ENCODE peak calls at places on chromosomes 12 and 14, in seven cellular contexts. R, P, Q, B, X, N and E are unnamed samples.

GRCh38 chr14:31241450-31242114 is 34.0 kb upstream of the HECTD1 start:
- DNase-seq in R (no peak), P (no peak), Q (no peak), B (no peak), X (no peak), N (no peak), E (no peak)

GRCh38 chr14:94113073-94113472 is 2.5 kb downstream of the IFI27 start:
- DNase-seq in R (no peak), P (no peak), Q (no peak), B (no peak), X (no peak), N (no peak), E (peak; percentile 12)

GRCh38 chr12:96343347-96343954 is 56.8 kb downstream of the CDK17 start:
- DNase-seq in R (no peak), P (no peak), Q (no peak), B (no peak), X (no peak), N (no peak), E (no peak)

GRCh38 chr14:23392613-23393012 is 15.5 kb downstream of the MYH6 start:
- DNase-seq in R (no peak), P (no peak), Q (no peak), B (peak; percentile 49), X (no peak), N (no peak), E (no peak)

GRCh38 chr12:3129301-3130052 is 52.3 kb downstream of the TSPAN9 start:
- DNase-seq in R (peak; percentile 16), P (no peak), Q (no peak), B (no peak), X (no peak), N (no peak), E (no peak)

GRCh38 chr12:46108721-46109120 is 118.3 kb upstream of the SCAF11 start:
- DNase-seq in R (no peak), P (no peak), Q (no peak), B (no peak), X (no peak), N (no peak), E (no peak)

GRCh38 chr14:73338551-73338950 is 101.2 kb downstream of the PAPLN start:
- DNase-seq in R (no peak), P (no peak), Q (no peak), B (no peak), X (no peak), N (no peak), E (no peak)

GRCh38 chr12:56243731-56244181 is 13.9 kb downstream of the SLC39A5 start:
- DNase-seq in R (no peak), P (no peak), Q (no peak), B (no peak), X (no peak), N (no peak), E (peak; percentile 50)

GRCh38 chr12:14952295-14952995 is 9.0 kb downstream of the ARHGDIB start:
- DNase-seq in R (peak; percentile 77), P (no peak), Q (no peak), B (no peak), X (peak; percentile 87), N (no peak), E (no peak)

GRCh38 chr12:101474711-101475386 is at the start of gene SPIC:
- DNase-seq in R (no peak), P (no peak), Q (no peak), B (no peak), X (no peak), N (no peak), E (no peak)

GRCh38 chr12:45439039-45439438 is 223.1 kb downstream of the ANO6 start:
- DNase-seq in R (no peak), P (no peak), Q (no peak), B (no peak), X (peak; percentile 8), N (no peak), E (no peak)

GRCh38 chr12:106329231-106329985 is 26.9 kb downstream of the TCP11L2 start:
- DNase-seq in R (no peak), P (no peak), Q (no peak), B (no peak), X (no peak), N (no peak), E (no peak)

GRCh38 chr12:70154960-70155589 is 88.2 kb upstream of the CNOT2 start:
- DNase-seq in R (no peak), P (no peak), Q (no peak), B (no peak), X (peak; percentile 14), N (no peak), E (no peak)

GRCh38 chr12:89346741-89347324 is 5.5 kb downstream of the DUSP6 start:
- DNase-seq in R (no peak), P (no peak), Q (no peak), B (no peak), X (no peak), N (no peak), E (no peak)

GRCh38 chr12:29447285-29447975 is 50.1 kb downstream of the OVCH1 start:
- DNase-seq in R (no peak), P (no peak), Q (no peak), B (no peak), X (no peak), N (no peak), E (no peak)

GRCh38 chr12:29451886-29452285 is 45.6 kb downstream of the OVCH1 start:
- DNase-seq in R (no peak), P (no peak), Q (no peak), B (no peak), X (no peak), N (no peak), E (no peak)

GRCh38 chr12:29448157-29448556 is 49.3 kb downstream of the OVCH1 start:
- DNase-seq in R (no peak), P (no peak), Q (no peak), B (no peak), X (no peak), N (no peak), E (no peak)
- H3K27ac ChIP-seq in R (no peak overlapping the region), P (no peak overlapping the region), Q (no peak overlapping the region), B (no peak overlapping the region), X (no peak overlapping the region), N (no peak overlapping the region), E (no peak overlapping the region)

GRCh38 chr12:75819512-75819911 is 212.1 kb downstream of the PHLDA1 start:
- DNase-seq in R (no peak), P (no peak), Q (no peak), B (no peak), X (no peak), N (no peak), E (no peak)
- H3K4me1 ChIP-seq in R (no peaks in the 10 kb centered on the region), P (peaks cover 7% of the 10 kb centered on the region), Q (peaks cover 2% of the 10 kb centered on the region), B (peaks cover 11% of the 10 kb centered on the region), X (peaks cover 13% of the 10 kb centered on the region), N (no peaks in the 10 kb centered on the region), E (peaks cover 5% of the 10 kb centered on the region)

DNA sequence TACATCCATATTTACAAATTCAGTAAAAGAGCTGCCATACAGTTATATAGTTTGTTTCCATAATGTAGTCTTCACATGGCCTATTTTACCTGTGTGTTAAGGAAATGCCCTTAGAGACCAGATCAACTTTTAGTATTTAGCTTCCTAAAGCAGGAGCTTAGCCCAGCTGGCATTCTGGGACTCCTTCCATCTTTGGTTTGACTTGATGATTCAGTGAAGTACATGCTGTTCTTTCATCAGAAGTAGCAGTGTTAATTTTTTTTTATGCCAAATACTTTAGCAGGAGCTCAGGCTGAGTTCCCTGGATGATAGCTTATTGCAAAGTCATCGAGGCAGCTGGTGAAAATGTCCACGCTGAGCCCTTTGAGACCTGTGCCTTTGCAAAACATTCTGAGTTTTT is 101.0 kb downstream of the FOXG1 start:
- DNase-seq in R (no peak), P (no peak), Q (no peak), B (no peak), X (no peak), N (no peak), E (no peak)
- H3K9me3 ChIP-seq in R (no peaks in the 10 kb centered on the region), P (no peaks in the 10 kb centered on the region), Q (no peaks in the 10 kb centered on the region), B (no peaks in the 10 kb centered on the region), X (no peaks in the 10 kb centered on the region), N (no peaks in the 10 kb centered on the region), E (no peaks in the 10 kb centered on the region)

GRCh38 chr14:103366741-103367140 is 18.5 kb upstream of the MARK3 start:
- DNase-seq in R (no peak), P (no peak), Q (no peak), B (no peak), X (no peak), N (no peak), E (no peak)

GRCh38 chr14:103361868-103362267 is 23.3 kb upstream of the MARK3 start:
- DNase-seq in R (no peak), P (no peak), Q (no peak), B (no peak), X (peak; percentile 83), N (no peak), E (no peak)

GRCh38 chr14:103367995-103368394 is 17.2 kb upstream of the MARK3 start:
- DNase-seq in R (no peak), P (no peak), Q (no peak), B (no peak), X (no peak), N (no peak), E (no peak)

GRCh38 chr14:103360548-103360947 is 24.7 kb upstream of the MARK3 start:
- DNase-seq in R (no peak), P (no peak), Q (no peak), B (no peak), X (no peak), N (no peak), E (no peak)

DNA sequence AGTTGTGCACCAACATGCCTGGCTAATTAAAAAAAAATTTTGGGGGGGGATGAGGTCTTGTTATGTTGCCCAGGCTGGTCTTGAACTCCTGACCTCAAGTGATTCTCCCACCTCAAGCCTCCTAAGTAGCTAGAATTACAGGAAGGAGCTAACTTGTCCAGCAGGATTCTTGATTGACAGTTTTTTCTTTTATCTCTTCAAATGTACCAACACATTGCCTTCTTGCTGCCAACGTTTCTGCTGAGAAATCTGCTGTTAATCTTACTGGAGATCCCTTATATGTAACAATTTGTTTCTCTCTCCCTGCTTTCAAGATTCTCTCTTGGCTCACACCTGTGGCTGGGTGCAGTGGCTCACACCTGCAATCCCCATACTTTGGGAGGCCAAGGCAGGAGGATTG is 22.4 kb upstream of the MARK3 start:
- DNase-seq in R (no peak), P (no peak), Q (no peak), B (no peak), X (peak; percentile 58), N (no peak), E (no peak)
- H3K27ac ChIP-seq in R (no peak overlapping the region), P (no peak overlapping the region), Q (no peak overlapping the region), B (no peak overlapping the region), X (peak overlapping the region; percentile 56), N (no peak overlapping the region), E (no peak overlapping the region)